ENCODE peak calls at places on chromosomes 4 and X, in six cellular contexts. W, H, A, C, B and N are unnamed samples.
A peak's percentile ranks its signal among the peaks of the same experiment; 100 is the strongest.

GRCh38 chr4:142690764-142691163 is 155.3 kb downstream of the INPP4B start:
- DNase-seq in A (no peak), W (no peak), B (no peak), C (no peak), H (no peak), N (no peak)

GRCh38 chr4:160810415-160810814 is 1353.4 kb downstream of the FSTL5 start:
- DNase-seq in H (no peak), B (no peak), A (no peak), C (no peak), W (no peak), N (no peak)

GRCh38 chr4:61301285-61301684 is 101.2 kb downstream of the ADGRL3 start:
- DNase-seq in B (no peak), H (no peak), C (no peak), W (no peak), A (no peak), N (no peak)

GRCh38 chrX:138847930-138848329 is 136.4 kb upstream of the FGF13 start:
- DNase-seq in C (peak; percentile 2), H (no peak), B (no peak), W (no peak), A (no peak), N (no peak)

GRCh38 chrX:83916525-83916924 is 55.6 kb downstream of the CYLC1 start:
- DNase-seq in B (no peak), A (peak; percentile 0), H (no peak), C (peak; percentile 39), W (no peak), N (no peak)

GRCh38 chr4:158255727-158256324 is 45.5 kb downstream of the TMEM144 start:
- DNase-seq in C (peak; percentile 64), B (peak; percentile 60), A (peak; percentile 42), H (no peak), W (peak; percentile 36), N (peak; percentile 37)

GRCh38 chrX:57156397-57157049 is 19.3 kb upstream of the SPIN2A start:
- DNase-seq in H (peak; percentile 48), B (peak; percentile 48), C (peak; percentile 71), A (peak; percentile 23), W (peak; percentile 13), N (no peak)

GRCh38 chr4:148787831-148788477 is 345.7 kb upstream of the NR3C2 start:
- DNase-seq in A (no peak), W (no peak), B (no peak), H (no peak), C (peak; percentile 23), N (no peak)

GRCh38 chr4:170386974-170387373 is 297.2 kb upstream of the AADAT start:
- DNase-seq in A (no peak), B (no peak), H (no peak), W (no peak), C (no peak), N (no peak)

GRCh38 chr4:5972571-5972970 is 45.7 kb downstream of the C4orf50 start:
- DNase-seq in W (no peak), H (no peak), C (no peak), A (no peak), B (no peak), N (no peak)

GRCh38 chr4:184845367-184846011 is 19.7 kb upstream of the ACSL1 start:
- DNase-seq in A (no peak), W (no peak), H (no peak), C (no peak), B (no peak), N (no peak)

GRCh38 chrX:75522565-75523411 is at the start of gene ZDHHC15:
- DNase-seq in H (peak; percentile 60), W (no peak), C (peak; percentile 73), B (peak; percentile 0), A (no peak), N (no peak)
- H3K4me3 ChIP-seq in H (peak within 1 kb of the TSS; percentile 47), W (no peak within 1 kb of the TSS), C (peak within 1 kb of the TSS; percentile 66), B (no peak within 1 kb of the TSS), A (no peak within 1 kb of the TSS), N (peak within 1 kb of the TSS; percentile 79)

GRCh38 chr4:80268081-80268823 is 1.8 kb downstream of the FGF5 start:
- DNase-seq in B (no peak), C (peak; percentile 56), H (peak; percentile 55), A (no peak), W (no peak), N (no peak)
- TF ChIP-seq EZH2 in B (no peak), C (peak; percentile 75), H (peak; percentile 93), A (no peak), W (no peak), N (no peak)

DNA sequence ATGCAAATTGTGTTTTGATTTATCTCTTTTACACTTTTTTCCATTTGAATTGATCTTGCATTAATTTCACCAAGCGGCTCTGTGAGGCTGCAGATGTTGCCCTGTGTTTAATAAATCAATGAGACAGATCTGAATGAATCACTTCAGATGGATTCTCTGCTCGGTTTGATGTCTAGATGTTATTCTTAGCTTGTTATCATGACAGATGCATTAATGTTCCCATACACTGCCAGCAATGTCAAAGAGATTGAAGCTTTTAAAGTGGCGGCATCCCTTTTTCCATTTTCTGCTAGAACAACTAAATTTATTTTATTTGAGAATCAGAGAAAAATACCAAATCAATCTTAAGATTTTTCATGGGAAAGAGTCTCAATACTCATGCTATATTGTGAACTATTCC is 6.3 kb downstream of the DACH2 start:
- DNase-seq in H (no peak), B (no peak), A (no peak), C (no peak), W (no peak), N (no peak)
- TF ChIP-seq POLR2AphosphoS5 in H (no peak), B (no peak), A (no peak), C (no peak), W (no peak), N (no peak)

GRCh38 chr4:122857160-122857559 is 30.5 kb downstream of the FGF2 start:
- DNase-seq in H (no peak), A (no peak), C (no peak), B (no peak), W (no peak), N (no peak)

GRCh38 chr4:122855491-122855890 is 28.9 kb downstream of the FGF2 start:
- DNase-seq in W (no peak), B (peak; percentile 39), C (no peak), A (no peak), H (no peak), N (no peak)

GRCh38 chr4:122851568-122851967 is 24.9 kb downstream of the FGF2 start:
- DNase-seq in A (no peak), W (no peak), H (no peak), B (no peak), C (no peak), N (no peak)

GRCh38 chr4:122854444-122854843 is 27.8 kb downstream of the FGF2 start:
- DNase-seq in W (no peak), H (no peak), A (no peak), B (no peak), C (no peak), N (no peak)

DNA sequence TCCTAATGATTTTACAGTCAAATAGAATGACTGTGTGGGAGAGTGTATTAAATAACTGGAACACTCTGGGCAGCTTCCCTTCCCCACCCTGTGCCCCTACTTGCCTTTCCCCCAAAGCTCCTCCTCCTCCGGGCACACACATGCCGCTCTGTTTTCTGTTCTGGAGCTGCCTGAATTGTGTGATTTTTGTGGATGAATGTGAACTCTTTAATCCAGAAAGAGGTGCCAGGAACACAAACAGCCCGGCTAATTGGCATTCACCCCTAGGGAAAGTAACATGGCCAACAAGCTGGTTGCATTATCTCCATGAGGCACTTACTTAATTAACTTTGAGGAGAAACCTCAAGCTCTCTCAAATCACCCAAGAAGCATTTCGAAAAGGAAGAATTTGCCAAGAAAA is 28.2 kb downstream of the FGF2 start:
- DNase-seq in H (no peak), A (no peak), B (no peak), W (no peak), C (no peak), N (no peak)
- H3K4me3 ChIP-seq in H (no peak overlapping the region), A (no peak overlapping the region), B (no peak overlapping the region), W (no peak overlapping the region), C (peak overlapping the region; percentile 20), N (no peak overlapping the region)